ENCODE peak calls at places on chromosomes 7 and 10, in eight cellular contexts. P is psoas muscle; A is hippocampal formation; G is NCI-H1105 treated with DMSO at 0.1 percent for 48 hours; Z is midbrain; R is activated CD4-positive, alpha-beta T cell treated with anti-CD3 and anti-CD28 coated beads, Interleukin-2, amount 50 U/mL, for 1 hour; S is BJ; T is memory B cell. I is an unnamed sample.

GRCh38 chr10:73576178-73576889 is 14.8 kb downstream of the USP54 start:
- DNase-seq in P (no peak), A (no peak), G (no peak), Z (peak), R (no peak), S (peak), T (no peak), I (no peak)

GRCh38 chr7:35802102-35802466 is 1.2 kb downstream of the SEPTIN7 start:
- DNase-seq in P (no peak), A (no peak), G (no peak), Z (no peak), R (no peak), S (no peak), T (no peak), I (no peak)

GRCh38 chr10:113073549-113074189 is 123.6 kb downstream of the TCF7L2 start:
- DNase-seq in P (peak), A (no peak), G (no peak), Z (no peak), R (no peak), S (peak), T (no peak), I (no peak)

GRCh38 chr7:128021361-128021760 is 9.9 kb downstream of the LRRC4 start:
- DNase-seq in P (no peak), A (no peak), G (no peak), Z (no peak), R (no peak), S (no peak), T (no peak), I (no peak)

GRCh38 chr10:127854769-127855583 is 37.8 kb downstream of the CLRN3 start:
- DNase-seq in P (no peak), A (no peak), G (no peak), Z (no peak), R (no peak), S (no peak), T (peak), I (peak)

GRCh38 chr10:117137031-117137910 is 799 bp downstream of the VAX1 start:
- DNase-seq in P (no peak), A (peak), G (peak), Z (no peak), R (no peak), S (no peak), T (no peak), I (no peak)

GRCh38 chr7:40305229-40305628 is 170.4 kb downstream of the SUGCT start:
- DNase-seq in P (no peak), A (no peak), G (no peak), Z (no peak), R (no peak), S (no peak), T (no peak), I (no peak)

GRCh38 chr7:105808209-105808608 is 68.2 kb downstream of the ATXN7L1 start:
- DNase-seq in P (no peak), A (no peak), G (no peak), Z (no peak), R (no peak), S (no peak), T (no peak), I (no peak)

GRCh38 chr7:145644426-145645154 is 472.0 kb upstream of the CNTNAP2 start:
- DNase-seq in P (no peak), A (no peak), G (no peak), Z (no peak), R (no peak), S (no peak), T (no peak), I (no peak)

GRCh38 chr10:72417971-72418370 is 63.3 kb upstream of the DNAJB12 start:
- DNase-seq in P (no peak), A (no peak), G (no peak), Z (no peak), R (no peak), S (no peak), T (no peak), I (no peak)

GRCh38 chr7:82755705-82756551 is 312.4 kb upstream of the CACNA2D1 start:
- DNase-seq in P (no peak), A (no peak), G (no peak), Z (no peak), R (no peak), S (peak), T (no peak), I (no peak)

I was measured in GM18507.